ENCODE peak calls at places on chromosomes 13 and 19, in six cellular contexts. F, L, K, Q, U and G are unnamed samples.
A peak's percentile ranks its signal among the peaks of the same experiment; 100 is the strongest.

GRCh38 chr19:1472227-1473055 is 6.6 kb downstream of the C19orf25 start:
- DNase-seq in K (no peak), U (no peak), F (no peak), Q (no peak), L (no peak), G (no peak)

GRCh38 chr19:7427944-7428343 is 60.9 kb downstream of the PEX11G start:
- DNase-seq in F (no peak), K (no peak), U (no peak), Q (no peak), L (no peak), G (no peak)

GRCh38 chr19:17127671-17128070 is 52.1 kb downstream of the MYO9B start:
- DNase-seq in L (no peak), F (no peak), K (no peak), U (no peak), Q (no peak), G (no peak)

GRCh38 chr19:38534574-38534973 is 83.2 kb downstream of the MAP4K1 start:
- DNase-seq in U (no peak), L (no peak), F (no peak), Q (no peak), K (no peak), G (no peak)

GRCh38 chr19:3969435-3970312 is 1.2 kb downstream of the DAPK3 start:
- DNase-seq in U (no peak), K (no peak), Q (no peak), L (peak; percentile 54), F (no peak), G (no peak)

GRCh38 chr13:33017410-33017929 is 1.2 kb downstream of the KL start:
- DNase-seq in L (no peak), K (no peak), U (peak; percentile 18), F (no peak), Q (peak; percentile 92), G (no peak)

GRCh38 chr19:30784850-30785459 is 412.8 kb downstream of the ZNF536 start:
- DNase-seq in U (peak; percentile 47), K (no peak), F (no peak), Q (peak; percentile 41), L (no peak), G (no peak)

GRCh38 chr13:43985437-43986051 is 105.8 kb downstream of the LACC1 start:
- DNase-seq in F (no peak), L (no peak), K (peak; percentile 43), Q (no peak), U (no peak), G (peak; percentile 37)

GRCh38 chr19:37932985-37933953 is 26.3 kb downstream of the SIPA1L3 start:
- DNase-seq in K (no peak), F (no peak), U (no peak), Q (no peak), L (no peak), G (no peak)

GRCh38 chr13:65936249-65936648 is 1293.9 kb downstream of the PCDH9 start:
- DNase-seq in L (no peak), Q (no peak), U (no peak), K (no peak), F (no peak), G (no peak)

GRCh38 chr13:106036870-106037269 is 498.6 kb downstream of the EFNB2 start:
- DNase-seq in Q (no peak), K (no peak), U (no peak), F (no peak), L (no peak), G (peak; percentile 30)

GRCh38 chr19:36032251-36033104 is at the start of gene CLIP3:
- DNase-seq in U (peak; percentile 72), Q (peak; percentile 53), L (peak; percentile 89), F (no peak), K (peak; percentile 16), G (peak; percentile 63)

GRCh38 chr19:8567522-8568172 is 9.6 kb downstream of the MYO1F start:
- DNase-seq in U (no peak), F (no peak), K (no peak), Q (no peak), L (no peak), G (no peak)

GRCh38 chr19:17926044-17926443 is 6.8 kb upstream of the CCDC124 start:
- DNase-seq in Q (no peak), U (no peak), L (no peak), K (no peak), F (no peak), G (no peak)

GRCh38 chr19:5627395-5627904 is 4.6 kb downstream of the SAFB start:
- DNase-seq in F (no peak), Q (peak; percentile 38), L (peak; percentile 67), U (peak; percentile 7), K (no peak), G (no peak)

GRCh38 chr19:43311706-43312105 is 41.8 kb upstream of the CD177 start:
- DNase-seq in L (no peak), F (no peak), U (no peak), K (no peak), Q (no peak), G (no peak)

GRCh38 chr13:110132178-110132975 is 174.6 kb downstream of the COL4A1 start:
- DNase-seq in Q (no peak), K (no peak), F (no peak), L (no peak), U (no peak), G (peak; percentile 84)

GRCh38 chr19:51020988-51021651 is 1.6 kb upstream of the KLK10 start:
- DNase-seq in Q (peak; percentile 13), U (no peak), K (peak; percentile 38), L (peak; percentile 39), F (no peak), G (peak; percentile 57)

GRCh38 chr19:5292453-5292842 is 48.2 kb downstream of the PTPRS start:
- DNase-seq in L (no peak), K (no peak), Q (no peak), F (no peak), U (no peak), G (no peak)

GRCh38 chr13:34816543-34816942 is 125.5 kb upstream of the NBEA start:
- DNase-seq in L (no peak), Q (no peak), F (no peak), U (no peak), K (no peak), G (no peak)

GRCh38 chr19:39125199-39125553 is 410 bp upstream of the PAK4 start:
- DNase-seq in K (no peak), F (no peak), U (no peak), Q (no peak), L (no peak), G (no peak)

GRCh38 chr13:74575729-74576125 is 441.5 kb upstream of the KLF12 start:
- DNase-seq in F (peak; percentile 32), L (peak; percentile 87), U (peak; percentile 63), K (no peak), Q (peak; percentile 60), G (peak; percentile 60)

GRCh38 chr19:4991538-4991937 is 22.6 kb downstream of the KDM4B start:
- DNase-seq in L (no peak), U (no peak), F (no peak), K (no peak), Q (no peak), G (no peak)

GRCh38 chr19:15437355-15438123 is 12.2 kb downstream of the WIZ start:
- DNase-seq in L (no peak), K (no peak), F (no peak), U (no peak), Q (no peak), G (no peak)

GRCh38 chr19:46990998-46991676 is 28.5 kb upstream of the NPAS1 start:
- DNase-seq in Q (peak; percentile 74), K (peak; percentile 59), U (peak; percentile 75), F (no peak), L (peak; percentile 85), G (peak; percentile 73)

GRCh38 chr13:79782541-79783216 is 301.7 kb downstream of the NDFIP2 start:
- DNase-seq in F (no peak), L (no peak), Q (no peak), U (peak; percentile 70), K (peak; percentile 62), G (peak; percentile 73)

GRCh38 chr13:77002590-77003190 is 10.8 kb downstream of the CLN5 start:
- DNase-seq in F (no peak), K (no peak), U (no peak), Q (no peak), L (no peak), G (no peak)

GRCh38 chr13:91278888-91279287 is 68.6 kb upstream of the MIR17HG start:
- DNase-seq in Q (no peak), L (no peak), K (no peak), F (no peak), U (no peak), G (no peak)

GRCh38 chr19:12052571-12053169 is at the start of gene ZNF878:
- DNase-seq in Q (peak; percentile 55), F (peak; percentile 70), K (peak; percentile 89), L (peak; percentile 80), U (peak; percentile 92), G (peak; percentile 90)

GRCh38 chr13:33545492-33545891 is 259.9 kb upstream of the STARD13 start:
- DNase-seq in K (no peak), U (no peak), L (no peak), F (no peak), Q (no peak), G (no peak)

GRCh38 chr19:45130888-45131615 is 29.7 kb downstream of the NKPD1 start:
- DNase-seq in L (peak; percentile 85), K (peak; percentile 86), U (no peak), F (no peak), Q (peak; percentile 18), G (peak; percentile 97)

GRCh38 chr19:31659897-31660210 is 310.6 kb upstream of the TSHZ3 start:
- DNase-seq in F (no peak), L (no peak), Q (no peak), K (no peak), U (no peak), G (no peak)